ENCODE peak calls at places on chromosomes 12 and 14, in nine cellular contexts. Q, D, S, N, T, B, U, F and Y are unnamed samples.

GRCh38 chr14:25006961-25007795 is 42.8 kb downstream of the STXBP6 start:
- DNase-seq in F (no peak), N (no peak), Q (peak; percentile 8), T (no peak), U (peak; percentile 99), S (no peak), B (no peak), D (no peak), Y (no peak)

GRCh38 chr14:35403085-35403396 is 1.5 kb downstream of the NFKBIA start:
- DNase-seq in T (peak; percentile 49), Q (no peak), U (peak; percentile 75), S (peak; percentile 52), D (no peak), B (peak; percentile 66), N (peak; percentile 71), F (no peak), Y (no peak)

GRCh38 chr14:103056322-103057027 is 874 bp downstream of the CDC42BPB start:
- DNase-seq in U (peak; percentile 64), B (peak; percentile 87), S (peak; percentile 72), F (peak; percentile 64), T (peak; percentile 75), Q (no peak), D (peak; percentile 70), N (no peak), Y (no peak)

GRCh38 chr14:101704140-101704539 is 57.4 kb upstream of the PPP2R5C start:
- DNase-seq in Q (no peak), U (no peak), T (no peak), F (no peak), N (no peak), S (no peak), B (no peak), D (no peak), Y (no peak)

GRCh38 chr12:26246483-26247164 is 51.3 kb downstream of the SSPN start:
- DNase-seq in T (no peak), F (no peak), Q (no peak), D (no peak), S (no peak), B (no peak), U (no peak), N (no peak), Y (no peak)

GRCh38 chr12:99282086-99282485 is 365.5 kb upstream of the GARIN6 start:
- DNase-seq in D (no peak), T (no peak), B (no peak), S (no peak), N (no peak), Q (no peak), U (no peak), F (no peak), Y (no peak)

GRCh38 chr12:85425349-85425612 is 145.3 kb downstream of the ALX1 start:
- DNase-seq in Q (no peak), D (no peak), F (no peak), B (no peak), U (no peak), S (no peak), N (no peak), T (no peak), Y (no peak)

GRCh38 chr14:20848316-20848954 is 42.8 kb upstream of the RNASE3 start:
- DNase-seq in S (no peak), U (peak; percentile 35), F (no peak), B (no peak), D (no peak), Q (no peak), N (no peak), T (no peak), Y (no peak)

GRCh38 chr12:131331148-131331750 is 377.5 kb downstream of the ADGRD1 start:
- DNase-seq in B (no peak), N (no peak), Q (no peak), D (no peak), U (no peak), S (no peak), F (no peak), T (no peak), Y (no peak)

GRCh38 chr12:131332224-131332623 is 378.5 kb downstream of the ADGRD1 start:
- DNase-seq in Q (no peak), D (no peak), S (no peak), N (no peak), T (no peak), F (peak; percentile 26), B (no peak), U (no peak), Y (no peak)

GRCh38 chr12:131330106-131330820 is 376.6 kb downstream of the ADGRD1 start:
- DNase-seq in F (no peak), D (no peak), T (no peak), U (no peak), Q (no peak), N (no peak), S (no peak), B (no peak), Y (no peak)

GRCh38 chr12:131323879-131324278 is 370.2 kb downstream of the ADGRD1 start:
- DNase-seq in D (no peak), B (no peak), S (no peak), Q (no peak), F (no peak), T (no peak), N (peak; percentile 17), U (no peak), Y (no peak)

DNA sequence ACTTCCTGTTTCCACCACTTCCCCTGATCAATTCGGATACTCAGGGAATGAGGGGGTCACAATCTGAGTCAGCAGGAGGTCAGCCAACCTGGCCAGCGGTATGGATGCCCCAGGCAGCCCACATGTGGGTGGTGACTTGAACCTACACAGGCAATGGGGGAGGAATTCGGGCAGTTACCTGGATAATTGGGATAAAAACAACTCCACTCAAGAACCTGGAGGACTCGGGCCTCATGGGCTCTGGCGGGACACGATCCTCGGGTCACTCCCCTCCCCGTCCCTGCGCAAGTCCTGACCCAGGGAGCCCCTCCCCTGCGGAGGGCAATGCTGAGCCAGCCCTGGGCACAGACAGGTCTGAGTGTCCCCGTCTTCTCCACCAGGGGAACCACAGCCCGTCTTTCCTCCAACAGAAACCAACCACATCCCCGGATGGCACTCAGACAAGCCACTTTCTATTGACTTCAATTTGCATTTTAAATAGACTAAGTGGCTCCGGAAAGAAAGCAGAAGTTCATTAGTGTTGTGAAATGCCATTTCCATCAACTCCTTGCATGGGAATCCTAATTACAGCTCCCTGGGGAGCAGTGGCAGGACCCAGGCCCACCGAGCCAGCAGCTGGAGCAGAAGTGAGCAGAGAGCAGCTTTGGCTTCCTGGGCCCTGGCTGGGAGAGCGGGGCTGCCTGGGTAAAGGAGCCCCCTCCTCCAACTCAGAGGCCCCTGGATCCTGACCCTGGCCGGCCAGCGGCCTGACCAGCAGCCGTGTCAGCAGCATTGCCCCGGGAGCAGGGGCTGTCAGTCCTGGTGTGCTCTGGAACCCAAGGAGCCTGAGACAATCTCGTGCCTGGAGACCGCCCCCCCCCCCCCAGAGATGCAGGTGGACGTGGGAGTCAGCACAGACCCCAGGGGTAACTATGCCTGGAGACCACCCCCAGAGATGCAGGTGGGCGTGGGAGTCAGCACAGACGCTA is 374.1 kb downstream of the ADGRD1 start:
- DNase-seq in D (no peak), B (no peak), T (no peak), F (peak; percentile 45), N (no peak), U (no peak), Q (no peak), S (no peak), Y (no peak)
- TF ChIP-seq CTCF in D (no peak), B (no peak), T (no peak), F (peak; percentile 72), N (no peak), U (no peak), Q (no peak), S (no peak), Y (no peak)

GRCh38 chr12:119547016-119547415 is 46.6 kb upstream of the TMEM233 start:
- DNase-seq in N (no peak), T (no peak), Q (no peak), D (no peak), S (no peak), F (no peak), B (no peak), U (no peak), Y (no peak)

GRCh38 chr12:119540476-119540875 is 53.1 kb upstream of the TMEM233 start:
- DNase-seq in S (no peak), Q (no peak), B (no peak), N (no peak), T (no peak), U (no peak), F (no peak), D (no peak), Y (no peak)

GRCh38 chr12:119544780-119545625 is 48.6 kb upstream of the TMEM233 start:
- DNase-seq in Q (peak; percentile 49), T (peak; percentile 43), D (peak; percentile 75), B (peak; percentile 41), S (peak; percentile 56), U (peak; percentile 52), N (peak; percentile 69), F (peak; percentile 81), Y (peak; percentile 66)

DNA sequence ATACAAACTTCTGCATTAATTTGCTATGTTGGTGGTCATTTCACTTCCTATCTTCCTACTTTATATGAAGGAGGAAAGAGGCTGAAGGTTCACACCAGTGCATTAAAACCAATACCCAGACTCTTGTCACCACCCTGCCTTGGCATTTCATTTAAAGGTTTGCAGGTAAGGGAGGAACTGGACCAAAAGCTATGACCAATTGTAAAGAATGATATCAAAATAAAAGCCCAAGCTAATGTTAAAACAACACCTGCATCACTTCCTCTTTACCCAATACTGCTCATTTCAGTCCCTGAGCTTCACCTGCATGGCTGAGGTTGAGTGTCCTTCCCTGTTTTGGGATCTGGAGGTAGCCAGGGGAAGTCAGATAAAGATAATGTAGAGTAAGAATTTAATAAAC is 47.2 kb upstream of the TMEM233 start:
- DNase-seq in S (no peak), Q (no peak), T (no peak), F (no peak), U (no peak), D (no peak), N (no peak), B (no peak), Y (no peak)
- TF ChIP-seq CTCF in S (no peak), Q (no peak), T (no peak), F (no peak), U (no peak), D (no peak), N (no peak), B (no peak), Y (no peak)

DNA sequence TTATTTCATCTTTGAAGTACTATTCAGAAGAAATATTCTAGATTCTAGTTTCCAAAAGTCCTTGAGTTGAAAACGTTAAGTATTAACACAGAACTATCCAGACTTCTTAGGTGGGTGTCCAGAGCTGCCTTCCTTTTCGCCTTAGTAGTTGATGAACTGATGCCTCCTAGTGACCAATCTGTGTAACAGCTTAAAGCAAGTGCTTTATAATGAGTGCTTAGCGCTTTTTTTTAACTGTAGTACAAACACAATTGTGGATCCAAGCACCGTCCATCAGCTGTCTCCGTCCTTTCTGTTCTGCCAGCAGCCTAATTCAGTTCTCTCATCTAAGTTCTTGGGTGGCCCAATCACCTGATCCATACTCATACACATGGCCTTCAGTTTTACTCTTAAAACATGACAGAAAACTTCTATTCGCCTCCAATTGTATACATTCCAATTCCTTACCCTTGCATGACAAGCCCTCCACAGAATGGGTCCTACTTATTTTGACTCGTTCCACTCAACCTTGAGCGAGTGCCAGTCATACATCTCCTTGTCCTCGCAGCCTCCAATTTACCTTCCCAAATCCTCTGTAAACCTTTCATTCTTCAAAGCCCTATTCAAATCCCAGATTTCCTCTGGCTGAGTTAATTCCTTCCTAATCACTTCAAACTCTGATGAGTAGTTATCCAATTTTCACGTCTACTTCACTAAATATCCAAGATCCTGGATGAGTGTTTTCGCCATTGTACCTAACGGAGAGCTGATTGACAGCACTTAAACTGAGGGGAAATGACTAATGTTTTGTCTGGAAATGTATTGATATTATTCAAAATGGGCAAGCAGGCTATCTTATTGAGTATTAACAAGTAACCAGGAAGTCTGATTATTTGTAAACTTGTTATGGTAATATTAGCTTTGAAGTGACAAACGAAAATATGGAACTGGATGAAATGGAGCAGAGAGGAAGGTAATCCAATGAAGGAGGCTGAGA is 5.8 kb upstream of the PHLDA1 start:
- DNase-seq in B (no peak), D (peak; percentile 78), Q (peak; percentile 67), N (peak; percentile 32), F (no peak), S (peak; percentile 49), U (peak; percentile 80), T (peak; percentile 45), Y (peak; percentile 46)
- TF ChIP-seq CTCF in B (peak; percentile 74), D (peak; percentile 83), Q (peak; percentile 83), N (peak; percentile 77), F (peak; percentile 81), S (peak; percentile 58), U (peak; percentile 75), T (peak; percentile 77), Y (peak; percentile 82)

DNA sequence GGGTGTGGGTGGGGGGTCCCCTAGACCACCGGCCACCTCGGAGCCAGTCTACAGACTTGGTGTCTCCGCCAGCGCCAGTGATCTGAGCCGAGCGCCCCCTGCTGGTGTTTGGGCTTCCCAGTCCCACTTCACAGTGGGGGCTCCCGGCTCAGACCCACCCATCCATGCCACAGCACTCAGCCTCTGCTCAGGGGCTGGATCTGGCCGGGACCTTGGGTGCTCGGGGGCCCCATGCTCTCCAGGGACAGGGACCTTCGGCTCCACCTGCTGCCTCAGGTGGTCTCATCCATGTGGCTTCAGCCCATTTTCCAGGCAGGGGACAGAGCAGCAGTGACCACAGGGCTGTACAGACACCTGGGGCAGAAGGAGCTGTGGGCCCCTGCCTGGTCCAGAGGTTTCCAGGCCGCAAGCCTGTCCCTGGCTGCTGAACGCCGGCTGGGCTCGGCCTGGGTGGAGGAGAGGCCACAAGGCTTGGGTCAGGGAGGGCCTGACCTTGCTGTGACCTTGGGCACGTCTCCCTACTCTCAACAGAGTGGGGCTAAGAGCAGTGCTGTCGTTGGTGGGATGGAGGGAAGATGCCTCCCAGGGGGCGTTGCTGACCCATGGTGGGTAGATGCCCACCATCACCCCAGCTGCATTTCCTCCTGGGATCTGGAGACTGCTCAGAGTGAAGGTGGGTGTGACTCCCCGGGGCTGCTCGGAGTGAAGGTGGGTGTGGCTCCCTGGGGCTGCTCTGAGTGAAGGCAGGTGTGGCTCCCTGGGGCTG is 86.3 kb downstream of the KIF26A start:
- DNase-seq in T (no peak), D (peak; percentile 32), S (peak; percentile 66), F (peak; percentile 88), B (no peak), N (peak; percentile 59), U (no peak), Q (no peak), Y (peak; percentile 55)
- TF ChIP-seq CTCF in T (no peak), D (peak; percentile 40), S (no peak), F (peak; percentile 56), B (peak; percentile 57), N (peak; percentile 52), U (no peak), Q (no peak), Y (peak; percentile 52)